ENCODE peak calls at places on chromosome 21, in six cellular contexts. C, Q, U, A, N and B are unnamed samples.

GRCh38 chr21:35208810-35209517 is 159.9 kb upstream of the RUNX1 start:
- DNase-seq in A (peak; percentile 72), U (peak; percentile 53), N (peak; percentile 32), C (no peak), Q (no peak), B (no peak)

GRCh38 chr21:21631961-21632360 is 633.8 kb downstream of the NCAM2 start:
- DNase-seq in A (peak; percentile 11), Q (no peak), N (no peak), U (no peak), C (no peak), B (no peak)

GRCh38 chr21:27743971-27744564 is 777.2 kb upstream of the ADAMTS5 start:
- DNase-seq in N (no peak), A (no peak), Q (no peak), C (no peak), U (no peak), B (no peak)

GRCh38 chr21:28822882-28823335 is 169.8 kb downstream of the LTN1 start:
- DNase-seq in U (peak; percentile 94), N (no peak), A (peak; percentile 54), Q (no peak), C (no peak), B (no peak)

GRCh38 chr21:34878501-34878900 is 170.6 kb downstream of the RUNX1 start:
- DNase-seq in A (no peak), N (no peak), U (no peak), Q (no peak), C (no peak), B (no peak)

GRCh38 chr21:21007606-21008005 is 9.4 kb downstream of the NCAM2 start:
- DNase-seq in Q (no peak), A (no peak), C (no peak), U (peak; percentile 7), N (no peak), B (no peak)

GRCh38 chr21:31255846-31256395 is 88.1 kb downstream of the TIAM1 start:
- DNase-seq in Q (no peak), A (no peak), N (no peak), C (no peak), U (no peak), B (no peak)

GRCh38 chr21:31180256-31181088 is 142.2 kb upstream of the KRTAP19-8 start:
- DNase-seq in C (no peak), A (peak; percentile 74), U (peak; percentile 25), Q (peak; percentile 41), N (no peak), B (no peak)

GRCh38 chr21:38806153-38806941 is 618 bp downstream of the ETS2 start:
- DNase-seq in N (peak; percentile 44), Q (peak; percentile 26), C (peak; percentile 80), A (no peak), U (no peak), B (peak; percentile 80)

GRCh38 chr21:39132248-39132647 is 51.0 kb downstream of the PSMG1 start:
- DNase-seq in C (no peak), A (no peak), N (no peak), Q (no peak), U (no peak), B (no peak)

GRCh38 chr21:30057108-30057507 is 109.5 kb downstream of the CLDN17 start:
- DNase-seq in Q (no peak), A (no peak), U (no peak), C (no peak), N (no peak), B (no peak)

GRCh38 chr21:35291963-35292627 is 243.0 kb upstream of the RUNX1 start:
- DNase-seq in U (peak; percentile 67), Q (no peak), N (no peak), C (no peak), A (no peak), B (no peak)

GRCh38 chr21:16116067-16116466 is 386.3 kb downstream of the USP25 start:
- DNase-seq in Q (no peak), U (no peak), N (no peak), C (no peak), A (peak; percentile 8), B (no peak)

GRCh38 chr21:36255650-36256047 is 64.3 kb upstream of the MORC3 start:
- DNase-seq in A (no peak), U (no peak), Q (peak; percentile 80), C (no peak), N (no peak), B (no peak)

GRCh38 chr21:17250651-17251294 is 262.1 kb upstream of the CXADR start:
- DNase-seq in C (no peak), A (peak; percentile 1), Q (no peak), N (no peak), U (no peak), B (no peak)

GRCh38 chr21:35575280-35575915 is 484.9 kb downstream of the SETD4 start:
- DNase-seq in C (no peak), U (peak; percentile 40), Q (no peak), A (peak; percentile 52), N (no peak), B (no peak)

GRCh38 chr21:40139636-40140035 is 272.4 kb downstream of the PCP4 start:
- DNase-seq in U (no peak), C (no peak), A (no peak), N (no peak), Q (no peak), B (no peak)

GRCh38 chr21:16046625-16047340 is 317.0 kb downstream of the USP25 start:
- DNase-seq in U (peak; percentile 39), A (no peak), Q (no peak), C (no peak), N (no peak), B (no peak)

GRCh38 chr21:16002872-16003466 is 273.2 kb downstream of the USP25 start:
- DNase-seq in C (no peak), Q (no peak), N (no peak), A (peak; percentile 57), U (peak; percentile 29), B (no peak)

GRCh38 chr21:43374228-43374885 is 52.6 kb downstream of the SIK1 start:
- DNase-seq in A (no peak), C (no peak), U (no peak), Q (no peak), N (no peak), B (no peak)

GRCh38 chr21:28439852-28440251 is 552.8 kb downstream of the LTN1 start:
- DNase-seq in Q (no peak), C (no peak), U (peak; percentile 92), N (no peak), A (no peak), B (no peak)

GRCh38 chr21:34693192-34693810 is 24.5 kb downstream of the CLIC6 start:
- DNase-seq in C (no peak), N (no peak), U (peak; percentile 78), Q (peak; percentile 76), A (peak; percentile 83), B (no peak)

DNA sequence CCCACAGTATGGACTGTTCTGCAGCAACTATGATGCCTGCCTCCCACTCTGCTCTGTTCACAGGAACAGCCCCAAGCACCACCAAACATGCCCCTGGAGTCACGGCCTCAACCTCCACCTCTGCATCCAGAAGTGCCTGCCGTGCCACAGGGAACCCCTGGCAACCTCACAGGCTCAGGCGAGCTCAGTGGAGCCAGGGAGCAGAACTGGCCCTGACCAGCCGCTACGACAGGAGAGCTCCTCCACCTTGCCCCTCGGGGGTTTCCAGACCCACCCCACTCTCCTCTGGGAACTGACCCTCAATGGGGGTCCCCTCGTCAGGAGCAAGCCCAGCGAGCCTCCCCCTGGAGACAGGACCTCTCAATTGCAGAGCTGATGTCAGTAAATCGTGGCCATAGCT is 13.0 kb downstream of the MRAP start:
- DNase-seq in U (no peak), C (no peak), Q (no peak), N (no peak), A (no peak), B (no peak)
- H3K4me3 ChIP-seq in U (no peak overlapping the region), C (no peak overlapping the region), Q (no peak overlapping the region), N (no peak overlapping the region), A (no peak overlapping the region), B (no peak overlapping the region)

GRCh38 chr21:33488936-33489335 is 2.6 kb downstream of the DNAJC28 start:
- DNase-seq in Q (no peak), U (no peak), A (no peak), C (no peak), N (no peak), B (no peak)

GRCh38 chr21:33491373-33492102 is at the start of gene DNAJC28:
- DNase-seq in A (peak; percentile 95), U (peak; percentile 91), N (peak; percentile 95), C (peak; percentile 97), Q (peak; percentile 95), B (peak; percentile 94)

GRCh38 chr21:33487996-33488395 is 3.5 kb downstream of the DNAJC28 start:
- DNase-seq in A (no peak), Q (no peak), U (no peak), C (no peak), N (no peak), B (no peak)

GRCh38 chr21:33492571-33492970 is 1.1 kb upstream of the DNAJC28 start:
- DNase-seq in Q (no peak), U (peak; percentile 82), N (no peak), A (peak; percentile 89), C (no peak), B (no peak)

DNA sequence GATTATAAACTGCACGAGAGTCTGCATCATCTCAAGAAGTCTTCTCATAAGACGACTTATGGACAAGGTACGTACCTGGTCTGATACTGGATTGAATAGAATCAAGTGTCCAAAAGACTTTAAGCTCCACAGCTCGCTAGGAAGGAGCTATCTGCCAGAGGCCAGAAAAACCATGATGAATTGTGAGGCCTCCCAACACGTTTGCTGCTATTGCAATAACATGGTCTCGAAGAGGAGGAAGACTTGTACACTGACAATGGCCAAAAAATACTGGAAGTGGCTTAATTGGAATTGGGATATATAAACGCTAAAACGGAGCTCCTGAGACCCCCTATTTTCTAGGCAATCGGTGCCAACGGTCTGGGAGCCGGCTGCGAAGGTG is 534 bp downstream of the DNAJC28 start:
- DNase-seq in C (no peak), N (no peak), U (no peak), A (no peak), Q (no peak), B (no peak)
- H3K4me3 ChIP-seq in C (peak overlapping the region; percentile 72), N (peak overlapping the region; percentile 79), U (peak overlapping the region; percentile 96), A (peak overlapping the region; percentile 92), Q (peak overlapping the region; percentile 81), B (peak overlapping the region; percentile 77)

DNA sequence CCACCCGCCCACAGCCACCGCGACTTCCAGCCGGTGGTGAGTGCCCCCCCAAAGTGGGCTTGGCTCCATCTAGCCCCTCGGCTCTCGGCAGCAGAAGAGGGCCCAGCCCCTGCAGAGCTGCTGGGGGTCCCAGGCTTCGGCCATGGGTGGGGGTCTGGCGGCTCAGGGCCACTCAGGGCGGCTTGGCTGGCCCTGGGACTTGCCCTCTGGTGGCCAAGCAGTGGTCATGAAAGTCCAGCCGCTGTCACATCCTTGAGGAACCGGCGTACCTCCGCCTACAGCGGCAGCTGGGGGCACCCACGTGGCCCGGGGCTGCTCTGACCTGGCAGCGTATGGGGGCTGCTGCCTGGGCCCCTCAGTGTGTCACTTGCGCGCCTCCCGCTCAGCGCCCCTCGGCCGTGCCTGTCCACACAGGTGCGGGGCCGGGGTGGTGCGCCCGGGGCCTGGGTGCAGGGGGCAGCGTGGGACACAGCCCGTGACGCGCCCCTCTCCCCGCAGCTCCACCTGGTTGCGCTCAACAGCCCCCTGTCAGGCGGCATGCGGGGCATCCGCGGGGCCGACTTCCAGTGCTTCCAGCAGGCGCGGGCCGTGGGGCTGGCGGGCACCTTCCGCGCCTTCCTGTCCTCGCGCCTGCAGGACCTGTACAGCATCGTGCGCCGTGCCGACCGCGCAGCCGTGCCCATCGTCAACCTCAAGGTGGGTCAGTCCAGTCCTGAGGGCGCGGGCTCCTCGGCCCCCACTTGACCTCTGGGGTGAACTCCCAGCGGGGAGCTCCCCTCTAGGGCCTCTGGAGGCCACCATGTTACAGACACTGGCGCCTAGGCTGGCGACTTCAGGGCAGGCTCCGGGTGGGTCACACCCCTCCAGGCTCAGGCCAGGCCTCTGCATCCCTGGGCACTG is 32.4 kb downstream of the SLC19A1 start:
- DNase-seq in C (peak; percentile 62), A (no peak), U (no peak), Q (no peak), N (no peak), B (no peak)
- H3K4me3 ChIP-seq in C (no peak overlapping the region), A (no peak overlapping the region), U (no peak overlapping the region), Q (no peak overlapping the region), N (no peak overlapping the region), B (no peak overlapping the region)

GRCh38 chr21:14526816-14527689 is 19.1 kb downstream of the SAMSN1 start:
- DNase-seq in Q (no peak), A (no peak), C (no peak), N (no peak), U (no peak), B (no peak)
- H3K4me3 ChIP-seq in Q (peak overlapping the region; percentile 36), A (no peak overlapping the region), C (no peak overlapping the region), N (peak overlapping the region; percentile 12), U (no peak overlapping the region), B (no peak overlapping the region)